ENCODE peak calls at places on chromosome 7, in six cellular contexts. R is lower lobe of right lung, I is brain microvascular endothelial cell, L is cardiac muscle cell, O is ovary, B is pancreas. A is an unnamed sample.
A peak's percentile ranks its signal among the peaks of the same experiment; 100 is the strongest.

GRCh38 chr7:130891254-130892094 is 157.5 kb upstream of the KLF14 start:
- DNase-seq in B (no peak), R (peak; percentile 68), L (peak; percentile 95), I (peak; percentile 95), O (peak; percentile 59), A (no peak)

GRCh38 chr7:106609416-106609815 is 51.5 kb downstream of the CCDC71L start:
- DNase-seq in R (no peak), B (no peak), L (peak; percentile 91), I (peak; percentile 83), O (no peak), A (no peak)

GRCh38 chr7:27165089-27165654 is at the start of gene HOXA9:
- DNase-seq in O (no peak), L (no peak), I (no peak), R (peak; percentile 78), B (no peak), A (peak; percentile 87)

GRCh38 chr7:17234398-17235021 is 63.9 kb upstream of the AHR start:
- DNase-seq in I (peak; percentile 93), B (no peak), L (peak; percentile 95), R (no peak), O (no peak), A (peak; percentile 14)

GRCh38 chr7:132161976-132162375 is 414.3 kb downstream of the PLXNA4 start:
- DNase-seq in B (no peak), R (no peak), L (no peak), I (no peak), O (no peak), A (no peak)

GRCh38 chr7:120793213-120793936 is 64.6 kb downstream of the TSPAN12 start:
- DNase-seq in R (no peak), B (no peak), L (no peak), O (no peak), I (no peak), A (no peak)

GRCh38 chr7:41709621-41710020 is 6.7 kb upstream of the INHBA start:
- DNase-seq in O (no peak), R (no peak), L (peak; percentile 81), I (peak; percentile 98), B (no peak), A (no peak)

GRCh38 chr7:98321301-98321700 is 39.8 kb downstream of the BRI3 start:
- DNase-seq in L (no peak), I (peak; percentile 22), O (no peak), R (no peak), B (no peak), A (no peak)

GRCh38 chr7:120168066-120168465 is 104.9 kb upstream of the KCND2 start:
- DNase-seq in B (no peak), I (no peak), R (no peak), L (peak; percentile 58), O (no peak), A (no peak)

GRCh38 chr7:27950123-27950522 is 210.2 kb downstream of the TAX1BP1 start:
- DNase-seq in I (no peak), B (no peak), R (no peak), O (no peak), L (no peak), A (no peak)

GRCh38 chr7:16891874-16892620 is 10.3 kb upstream of the AGR3 start:
- DNase-seq in B (no peak), R (no peak), O (no peak), L (no peak), I (no peak), A (no peak)

GRCh38 chr7:111392976-111393762 is 169.1 kb downstream of the IMMP2L start:
- DNase-seq in L (peak; percentile 85), B (no peak), R (no peak), O (no peak), I (no peak), A (no peak)

GRCh38 chr7:79820387-79820786 is 314.2 kb upstream of the GNAI1 start:
- DNase-seq in L (peak; percentile 93), O (peak; percentile 70), R (peak; percentile 46), I (peak; percentile 84), B (no peak), A (peak; percentile 26)

GRCh38 chr7:16318989-16319915 is 102.1 kb downstream of the CRPPA start:
- DNase-seq in I (peak; percentile 64), R (no peak), B (no peak), O (no peak), L (peak; percentile 51), A (no peak)

GRCh38 chr7:46385662-46386309 is 464.7 kb upstream of the IGFBP3 start:
- DNase-seq in L (peak; percentile 82), O (no peak), I (peak; percentile 91), R (no peak), B (no peak), A (no peak)

GRCh38 chr7:122643248-122643647 is 55.7 kb downstream of the RNF133 start:
- DNase-seq in L (no peak), B (no peak), R (no peak), I (no peak), O (no peak), A (no peak)

GRCh38 chr7:149013876-149014275 is 14.4 kb downstream of the PDIA4 start:
- DNase-seq in I (no peak), R (no peak), L (no peak), O (no peak), B (no peak), A (no peak)

GRCh38 chr7:149010451-149010850 is 17.9 kb downstream of the PDIA4 start:
- DNase-seq in B (no peak), R (no peak), I (no peak), L (no peak), O (no peak), A (no peak)

GRCh38 chr7:149014309-149014708 is 14.0 kb downstream of the PDIA4 start:
- DNase-seq in L (no peak), R (no peak), B (no peak), O (no peak), I (no peak), A (no peak)

GRCh38 chr7:149007615-149008014 is 20.7 kb downstream of the PDIA4 start:
- DNase-seq in R (no peak), I (no peak), L (no peak), O (no peak), B (no peak), A (no peak)

GRCh38 chr7:149011491-149011890 is 16.8 kb downstream of the PDIA4 start:
- DNase-seq in B (no peak), R (no peak), O (no peak), I (no peak), L (no peak), A (no peak)
- H3K36me3 ChIP-seq in B (peaks cover 45% of the 10 kb centered on the region), R (peaks cover 100% of the 10 kb centered on the region), O (no peaks in the 10 kb centered on the region), I (peaks cover 85% of the 10 kb centered on the region), L (peaks cover 77% of the 10 kb centered on the region), A (peaks cover 39% of the 10 kb centered on the region)

GRCh38 chr7:253491-254336 is 36.3 kb upstream of the FOXL3 start:
- DNase-seq in I (no peak), R (no peak), B (no peak), O (no peak), L (no peak), A (no peak)

GRCh38 chr7:254337-255037 is 35.5 kb upstream of the FOXL3 start:
- DNase-seq in R (peak; percentile 31), O (peak; percentile 9), I (no peak), L (no peak), B (no peak), A (no peak)

GRCh38 chr7:251446-252175 is 38.4 kb upstream of the FOXL3 start:
- DNase-seq in B (no peak), L (no peak), R (no peak), O (no peak), I (no peak), A (no peak)

GRCh38 chr7:252216-252965 is 37.6 kb upstream of the FOXL3 start:
- DNase-seq in O (no peak), R (no peak), L (no peak), B (no peak), I (no peak), A (no peak)

GRCh38 chr7:252981-253380 is 37.0 kb upstream of the FOXL3 start:
- DNase-seq in I (no peak), L (no peak), B (no peak), R (no peak), O (no peak), A (no peak)
- H3K36me3 ChIP-seq in I (peaks cover 65% of the 10 kb centered on the region), L (no peaks in the 10 kb centered on the region), B (no peaks in the 10 kb centered on the region), R (peaks cover 85% of the 10 kb centered on the region), O (no peaks in the 10 kb centered on the region), A (peaks cover 11% of the 10 kb centered on the region)

DNA sequence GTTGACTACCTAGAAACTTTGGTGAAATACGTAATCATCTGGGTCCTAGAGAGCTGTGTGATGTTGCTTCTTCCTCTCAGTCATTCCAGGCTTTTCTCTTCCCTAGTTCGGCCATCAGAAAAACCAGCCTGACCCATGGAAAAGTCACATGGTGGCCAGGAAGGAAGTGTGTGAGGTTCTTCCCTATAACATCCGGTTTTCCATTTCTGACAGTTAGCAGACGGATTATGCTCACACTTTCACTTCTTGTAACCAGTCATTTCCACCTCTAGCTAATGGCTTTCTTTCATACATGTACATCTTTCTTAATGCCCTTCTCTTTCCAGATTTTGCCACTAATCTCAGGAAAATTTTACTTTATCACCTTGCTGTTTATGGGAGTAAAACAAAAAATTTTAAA is 110.0 kb upstream of the GLCCI1 start:
- DNase-seq in I (no peak), O (no peak), R (no peak), B (no peak), L (no peak), A (no peak)
- H3K36me3 ChIP-seq in I (no peaks in the 10 kb centered on the region), O (no peaks in the 10 kb centered on the region), R (no peaks in the 10 kb centered on the region), B (no peaks in the 10 kb centered on the region), L (no peaks in the 10 kb centered on the region), A (peaks cover 7% of the 10 kb centered on the region)

GRCh38 chr7:96182424-96183158 is 139.3 kb downstream of the SLC25A13 start:
- DNase-seq in I (no peak), B (no peak), O (no peak), L (no peak), R (no peak), A (no peak)
- H3K36me3 ChIP-seq in I (peaks cover 6% of the 10 kb centered on the region), B (no peaks in the 10 kb centered on the region), O (no peaks in the 10 kb centered on the region), L (no peaks in the 10 kb centered on the region), R (peaks cover 67% of the 10 kb centered on the region), A (peaks cover 26% of the 10 kb centered on the region)

GRCh38 chr7:100575206-100575631 is 1.5 kb upstream of the SAP25 start:
- DNase-seq in O (no peak), B (peak; percentile 15), L (no peak), I (no peak), R (no peak), A (no peak)
- H3K36me3 ChIP-seq in O (no peaks in the 10 kb centered on the region), B (peaks cover 23% of the 10 kb centered on the region), L (peaks cover 19% of the 10 kb centered on the region), I (peaks cover 59% of the 10 kb centered on the region), R (peaks cover 65% of the 10 kb centered on the region), A (no peaks in the 10 kb centered on the region)

DNA sequence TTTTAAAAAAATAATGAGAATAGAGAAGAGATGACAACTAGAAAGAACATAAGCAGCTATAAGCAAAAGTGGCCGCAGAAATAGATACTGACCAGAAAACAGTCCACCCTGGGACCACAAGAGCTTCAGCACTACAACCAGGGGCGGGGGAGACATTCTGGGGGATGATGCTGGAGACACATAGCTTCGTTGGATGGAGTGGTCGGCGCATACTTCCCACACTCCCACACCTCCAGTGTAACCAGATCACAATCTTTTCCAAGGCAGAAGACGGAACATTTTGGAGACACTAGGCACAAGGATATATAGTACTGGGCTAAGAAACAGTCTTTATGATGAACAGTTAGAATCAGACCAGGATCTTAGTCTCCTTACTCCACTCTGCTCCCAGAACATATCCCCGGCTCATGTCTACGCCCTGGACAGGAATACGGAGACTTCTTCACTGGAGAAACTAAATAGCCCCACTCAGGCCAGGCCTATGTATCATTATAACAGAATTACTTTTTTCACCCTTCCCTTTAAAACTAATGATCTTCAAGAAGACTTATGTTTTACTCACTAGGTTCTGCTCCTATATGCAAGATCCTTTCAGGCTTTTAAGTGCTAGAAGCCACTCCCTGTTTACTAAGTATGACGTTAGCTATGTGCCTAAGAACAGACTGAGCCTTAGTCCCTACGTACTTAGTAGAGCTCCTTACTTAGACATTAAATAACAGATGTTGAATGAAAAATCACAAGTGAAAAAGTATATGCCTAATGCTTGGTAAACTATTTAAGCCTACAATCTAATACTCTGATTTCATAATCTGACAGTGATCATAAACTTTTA is 169.6 kb downstream of the SRPK2 start:
- DNase-seq in I (no peak), O (no peak), B (no peak), R (no peak), L (no peak), A (no peak)
- H3K36me3 ChIP-seq in I (no peaks in the 10 kb centered on the region), O (no peaks in the 10 kb centered on the region), B (no peaks in the 10 kb centered on the region), R (no peaks in the 10 kb centered on the region), L (no peaks in the 10 kb centered on the region), A (no peaks in the 10 kb centered on the region)

A was measured in transverse colon.